ENCODE peak calls at places on chromosomes 11 and 22, in five cellular contexts. M is neuronal stem cell, E is ureter, P is bronchial epithelial cell, Q is LoVo. K is an unnamed sample.

GRCh38 chr11:95684701-95685100 is 104.9 kb downstream of the FAM76B start:
- DNase-seq in M (no peak), E (no peak), P (no peak), Q (no peak), K (no peak)

GRCh38 chr11:111905391-111905790 is 6.2 kb downstream of the CRYAB start:
- DNase-seq in M (no peak), E (no peak), P (no peak), Q (no peak), K (no peak)

GRCh38 chr22:47879346-47879745 is 1116.9 kb downstream of the TBC1D22A start:
- DNase-seq in M (no peak), E (no peak), P (no peak), Q (no peak), K (no peak)

GRCh38 chr11:111665779-111666178 is 63.5 kb downstream of the SIK2 start:
- DNase-seq in M (peak; percentile 32), E (no peak), P (peak; percentile 32), Q (no peak), K (no peak)

GRCh38 chr11:118434553-118435232 is 1.6 kb upstream of the KMT2A start:
- DNase-seq in M (peak; percentile 71), E (peak; percentile 52), P (no peak), Q (no peak), K (no peak)

GRCh38 chr11:15190611-15191010 is 75.9 kb downstream of the INSC start:
- DNase-seq in M (no peak), E (no peak), P (no peak), Q (no peak), K (no peak)

GRCh38 chr22:46592390-46592872 is 27.8 kb upstream of the GRAMD4 start:
- DNase-seq in M (no peak), E (no peak), P (no peak), Q (no peak), K (no peak)

GRCh38 chr22:49534386-49534785 is 293.3 kb downstream of the BRD1 start:
- DNase-seq in M (no peak), E (peak; percentile 10), P (no peak), Q (no peak), K (no peak)

GRCh38 chr11:35815556-35816315 is 128.1 kb upstream of the LDLRAD3 start:
- DNase-seq in M (no peak), E (no peak), P (no peak), Q (no peak), K (no peak)

GRCh38 chr11:73538381-73538872 is 59.5 kb downstream of the FAM168A start:
- DNase-seq in M (peak; percentile 30), E (no peak), P (no peak), Q (no peak), K (no peak)

GRCh38 chr22:32527756-32528155 is 53.1 kb downstream of the FBXO7 start:
- DNase-seq in M (no peak), E (no peak), P (no peak), Q (no peak), K (no peak)